ENCODE peak calls at places on chromosomes 5 and 9, in five cellular contexts. J is osteocyte, X is upper lobe of right lung, O is fibroblast of the aortic adventitia, C is ovary. I is an unnamed sample.
A peak's percentile ranks its signal among the peaks of the same experiment; 100 is the strongest.

GRCh38 chr9:134320195-134320885 is 5.9 kb upstream of the RXRA start:
- DNase-seq in O (no peak), C (peak; percentile 59), J (no peak), X (peak; percentile 54), I (no peak)

GRCh38 chr9:110543631-110544051 is 35.9 kb downstream of the SVEP1 start:
- DNase-seq in O (peak; percentile 48), C (peak; percentile 33), X (no peak), J (no peak), I (no peak)

GRCh38 chr5:16152601-16153568 is 26.7 kb downstream of the MARCHF11 start:
- DNase-seq in O (no peak), C (no peak), X (no peak), J (no peak), I (no peak)

GRCh38 chr9:7780261-7780988 is 19.2 kb downstream of the DMAC1 start:
- DNase-seq in X (no peak), J (no peak), O (peak; percentile 32), C (no peak), I (no peak)

GRCh38 chr5:131488463-131488862 is 146.6 kb downstream of the RAPGEF6 start:
- DNase-seq in J (no peak), C (no peak), X (no peak), O (peak; percentile 58), I (no peak)

GRCh38 chr5:175460126-175460525 is 16.1 kb upstream of the DRD1 start:
- DNase-seq in J (no peak), X (no peak), O (peak; percentile 39), C (no peak), I (no peak)

GRCh38 chr5:120769291-120769872 is 305.3 kb downstream of the PRR16 start:
- DNase-seq in O (peak; percentile 52), C (no peak), X (no peak), J (no peak), I (no peak)

GRCh38 chr5:40405230-40405629 is 274.5 kb upstream of the PTGER4 start:
- DNase-seq in C (no peak), J (no peak), X (no peak), O (peak; percentile 64), I (no peak)

GRCh38 chr9:127789179-127789578 is 3.3 kb downstream of the CDK9 start:
- DNase-seq in X (no peak), J (no peak), C (no peak), O (no peak), I (no peak)

GRCh38 chr5:173859315-173860038 is 28.7 kb upstream of the CPEB4 start:
- DNase-seq in J (no peak), O (no peak), X (no peak), C (no peak), I (no peak)

GRCh38 chr9:17665450-17665849 is 86.6 kb downstream of the SH3GL2 start:
- DNase-seq in C (no peak), J (no peak), O (no peak), X (no peak), I (no peak)

GRCh38 chr9:109934499-109935214 is 154.7 kb downstream of the PALM2AKAP2 start:
- DNase-seq in C (no peak), O (no peak), J (no peak), X (no peak), I (no peak)

GRCh38 chr9:124769451-124770358 is 1.4 kb downstream of the NR6A1 start:
- DNase-seq in X (peak; percentile 78), J (peak; percentile 82), O (no peak), C (peak; percentile 63), I (peak; percentile 59)

GRCh38 chr9:3962467-3962866 is 337.4 kb downstream of the GLIS3 start:
- DNase-seq in X (no peak), J (no peak), C (no peak), O (peak; percentile 40), I (no peak)

GRCh38 chr5:122776143-122776542 is 1.3 kb downstream of the SNX2 start:
- DNase-seq in X (no peak), J (no peak), O (no peak), C (no peak), I (no peak)

GRCh38 chr9:120916573-120916972 is 10.0 kb downstream of the TRAF1 start:
- DNase-seq in O (peak; percentile 84), C (peak; percentile 90), J (no peak), X (no peak), I (no peak)

GRCh38 chr9:1879501-1879900 is 135.6 kb upstream of the SMARCA2 start:
- DNase-seq in J (no peak), O (no peak), X (no peak), C (no peak), I (no peak)

I was measured in endothelial cell.